ENCODE peak calls at places on chromosome 13, in nine cellular contexts. S is COR-L47; F is cerebellum; P is NCI-H1105; T is activated T-helper 9 cell treated with anti-CD3 and anti-CD28 coated beads, Interleukin-2, amount 50 U/mL, for 16 hours; Z is left ventricle myocardium inferior; R is memory B cell; G is bronchial epithelial cell; O is endothelial cell. X is an unnamed sample.
A peak's percentile ranks its signal among the peaks of the same experiment; 100 is the strongest.

GRCh38 chr13:78152415-78152814 is 233.8 kb upstream of the EDNRB start:
- DNase-seq in S (no peak), O (no peak), Z (no peak), T (no peak), R (no peak), G (no peak), F (no peak), P (no peak), X (no peak)

GRCh38 chr13:44068737-44069136 is 189.0 kb downstream of the LACC1 start:
- DNase-seq in F (no peak), P (no peak), S (no peak), O (no peak), Z (no peak), G (peak; percentile 94), R (no peak), T (no peak), X (no peak)

GRCh38 chr13:102721800-102722231 is 27.0 kb upstream of the METTL21C start:
- DNase-seq in Z (no peak), G (peak; percentile 57), S (no peak), T (no peak), F (no peak), O (no peak), R (no peak), P (no peak), X (no peak)

GRCh38 chr13:96963786-96964475 is 30.3 kb downstream of the OXGR1 start:
- DNase-seq in F (no peak), R (no peak), Z (no peak), G (peak; percentile 34), P (no peak), O (no peak), S (no peak), T (no peak), X (no peak)

GRCh38 chr13:64239372-64239771 is 2823.7 kb upstream of the PCDH20 start:
- DNase-seq in O (no peak), F (no peak), Z (no peak), G (peak; percentile 2), P (no peak), S (no peak), T (no peak), R (no peak), X (no peak)

GRCh38 chr13:93004919-93005318 is 221.7 kb upstream of the GPC6 start:
- DNase-seq in O (no peak), S (no peak), R (no peak), P (no peak), G (peak; percentile 20), F (no peak), Z (no peak), T (no peak), X (no peak)

GRCh38 chr13:107450931-107451330 is 764.4 kb downstream of the LIG4 start:
- DNase-seq in G (no peak), R (no peak), S (no peak), P (no peak), F (no peak), Z (no peak), T (no peak), O (no peak), X (peak; percentile 55)

GRCh38 chr13:37175996-37176395 is 70.5 kb upstream of the CSNK1A1L start:
- DNase-seq in Z (no peak), R (no peak), S (no peak), T (no peak), G (peak; percentile 74), F (no peak), O (no peak), P (no peak), X (no peak)

GRCh38 chr13:39777527-39778061 is 122.1 kb downstream of the COG6 start:
- DNase-seq in G (peak; percentile 94), Z (no peak), R (no peak), T (peak; percentile 13), P (no peak), F (no peak), O (no peak), S (no peak), X (no peak)

GRCh38 chr13:99412856-99413255 is 88.4 kb upstream of the TM9SF2 start:
- DNase-seq in F (no peak), O (no peak), P (no peak), R (no peak), T (no peak), G (no peak), S (no peak), Z (no peak), X (no peak)